ENCODE peak calls at places on chromosomes 5 and 9, in five cellular contexts. S is AG04450, J is GM06990, T is neural crest cell, Y is body of pancreas. U is an unnamed sample.
A peak's percentile ranks its signal among the peaks of the same experiment; 100 is the strongest.

GRCh38 chr5:139897982-139898381 is 102.4 kb downstream of the PSD2 start:
- DNase-seq in Y (no peak), S (no peak), J (no peak), T (no peak), U (no peak)

GRCh38 chr5:142246263-142246662 is 78.6 kb downstream of the SPRY4 start:
- DNase-seq in T (no peak), J (no peak), S (peak; percentile 20), Y (peak; percentile 27), U (no peak)

GRCh38 chr5:175202461-175203065 is 241.4 kb downstream of the DRD1 start:
- DNase-seq in S (no peak), J (no peak), T (no peak), Y (no peak), U (no peak)

GRCh38 chr5:107272954-107273353 is 397.8 kb downstream of the EFNA5 start:
- DNase-seq in J (no peak), Y (no peak), S (no peak), T (no peak), U (no peak)

GRCh38 chr9:106880081-106880480 is 17.1 kb downstream of the ZNF462 start:
- DNase-seq in J (no peak), Y (no peak), S (no peak), T (no peak), U (no peak)

GRCh38 chr9:92163276-92163675 is 48.1 kb upstream of the SPTLC1 start:
- DNase-seq in J (no peak), T (no peak), Y (no peak), S (no peak), U (no peak)

GRCh38 chr9:94568250-94568889 is 13.5 kb downstream of the PCAT7 start:
- DNase-seq in Y (no peak), T (no peak), J (no peak), S (no peak), U (no peak)

GRCh38 chr5:66814146-66814991 is 218.2 kb downstream of the MAST4 start:
- DNase-seq in Y (peak; percentile 42), J (peak; percentile 7), S (no peak), T (peak; percentile 29), U (peak; percentile 39)

GRCh38 chr5:134177197-134178171 is 734 bp upstream of the SKP1 start:
- DNase-seq in T (no peak), S (peak; percentile 48), J (peak; percentile 18), Y (peak; percentile 74), U (peak; percentile 45)

GRCh38 chr9:121658166-121658565 is 6.7 kb downstream of the DAB2IP start:
- DNase-seq in S (no peak), Y (no peak), T (no peak), J (no peak), U (no peak)

GRCh38 chr9:93126151-93126781 is 7.8 kb downstream of the NINJ1 start:
- DNase-seq in J (peak; percentile 6), S (no peak), T (no peak), Y (no peak), U (no peak)

GRCh38 chr5:35838370-35839042 is 18.2 kb upstream of the IL7R start:
- DNase-seq in T (no peak), S (no peak), Y (no peak), J (no peak), U (no peak)

GRCh38 chr5:134240421-134240962 is 14.6 kb upstream of the PPP2CA start:
- DNase-seq in J (no peak), S (peak; percentile 61), T (no peak), Y (peak; percentile 64), U (no peak)

GRCh38 chr9:111904889-111905288 is 8.3 kb downstream of the UGCG start:
- DNase-seq in S (no peak), Y (no peak), T (no peak), J (no peak), U (no peak)

GRCh38 chr9:126420643-126421564 is 94.3 kb downstream of the MVB12B start:
- DNase-seq in Y (no peak), T (no peak), S (no peak), J (no peak), U (no peak)

GRCh38 chr5:73552642-73553041 is 12.8 kb downstream of the ANKRA2 start:
- DNase-seq in S (no peak), J (no peak), Y (no peak), T (no peak), U (no peak)

GRCh38 chr5:43232943-43233833 is 41.2 kb downstream of the NIM1K start:
- DNase-seq in T (no peak), S (no peak), J (no peak), Y (no peak), U (no peak)

GRCh38 chr5:95822408-95823240 is at the start of gene GLRX:
- DNase-seq in S (peak; percentile 59), T (peak; percentile 38), J (peak; percentile 59), Y (peak; percentile 79), U (no peak)

GRCh38 chr9:5851445-5851844 is 18.5 kb upstream of the ERMP1 start:
- DNase-seq in T (no peak), Y (peak; percentile 16), J (peak; percentile 26), S (no peak), U (no peak)

GRCh38 chr5:38715671-38716070 is 130.1 kb upstream of the OSMR start:
- DNase-seq in T (peak; percentile 16), S (no peak), J (no peak), Y (no peak), U (no peak)

GRCh38 chr9:98231770-98232478 is 23.5 kb downstream of the TBC1D2 start:
- DNase-seq in Y (no peak), S (peak; percentile 55), T (no peak), J (no peak), U (no peak)

GRCh38 chr5:816176-816575 is 31.6 kb upstream of the ZDHHC11B start:
- DNase-seq in T (no peak), J (no peak), S (no peak), Y (no peak), U (no peak)

GRCh38 chr5:143544606-143545005 is 141.1 kb upstream of the NR3C1 start:
- DNase-seq in T (no peak), Y (no peak), J (no peak), S (no peak), U (no peak)

GRCh38 chr9:80775515-80775914 is 913.8 kb downstream of the TLE1 start:
- DNase-seq in S (no peak), T (no peak), J (no peak), Y (no peak), U (no peak)

GRCh38 chr5:170570492-170570891 is 66.7 kb downstream of the KCNIP1 start:
- DNase-seq in Y (peak; percentile 31), J (no peak), T (no peak), S (no peak), U (no peak)

DNA sequence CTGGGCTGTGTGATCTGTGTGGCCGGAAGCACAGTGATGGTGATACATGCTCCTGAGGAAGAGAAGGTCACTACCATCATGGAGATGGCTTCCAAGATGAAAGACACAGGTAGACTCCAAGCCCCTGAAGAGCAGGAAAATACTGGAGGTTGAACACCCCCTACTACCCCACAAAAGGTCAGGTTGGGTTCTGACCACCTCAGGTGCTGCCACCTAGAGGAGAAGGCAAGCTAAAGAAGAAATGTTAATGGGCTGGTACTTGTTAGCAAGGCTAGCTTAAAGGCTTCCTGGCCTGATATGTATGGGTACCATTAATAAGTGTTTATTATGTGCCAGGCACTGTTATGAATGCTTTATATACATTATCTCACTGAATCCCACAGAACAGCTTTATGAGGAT is 11.7 kb downstream of the NIPAL4 start:
- DNase-seq in T (peak; percentile 16), S (no peak), Y (no peak), J (no peak), U (no peak)
- TF ChIP-seq CTCF in T (peak; percentile 65), S (peak; percentile 68), Y (peak; percentile 12), J (peak; percentile 63), U (peak; percentile 44)

GRCh38 chr5:9099681-9100080 is 446.2 kb downstream of the SEMA5A start:
- DNase-seq in S (no peak), Y (no peak), T (no peak), J (no peak), U (no peak)
- TF ChIP-seq CTCF in S (no peak), Y (no peak), T (no peak), J (peak; percentile 28), U (no peak)

DNA sequence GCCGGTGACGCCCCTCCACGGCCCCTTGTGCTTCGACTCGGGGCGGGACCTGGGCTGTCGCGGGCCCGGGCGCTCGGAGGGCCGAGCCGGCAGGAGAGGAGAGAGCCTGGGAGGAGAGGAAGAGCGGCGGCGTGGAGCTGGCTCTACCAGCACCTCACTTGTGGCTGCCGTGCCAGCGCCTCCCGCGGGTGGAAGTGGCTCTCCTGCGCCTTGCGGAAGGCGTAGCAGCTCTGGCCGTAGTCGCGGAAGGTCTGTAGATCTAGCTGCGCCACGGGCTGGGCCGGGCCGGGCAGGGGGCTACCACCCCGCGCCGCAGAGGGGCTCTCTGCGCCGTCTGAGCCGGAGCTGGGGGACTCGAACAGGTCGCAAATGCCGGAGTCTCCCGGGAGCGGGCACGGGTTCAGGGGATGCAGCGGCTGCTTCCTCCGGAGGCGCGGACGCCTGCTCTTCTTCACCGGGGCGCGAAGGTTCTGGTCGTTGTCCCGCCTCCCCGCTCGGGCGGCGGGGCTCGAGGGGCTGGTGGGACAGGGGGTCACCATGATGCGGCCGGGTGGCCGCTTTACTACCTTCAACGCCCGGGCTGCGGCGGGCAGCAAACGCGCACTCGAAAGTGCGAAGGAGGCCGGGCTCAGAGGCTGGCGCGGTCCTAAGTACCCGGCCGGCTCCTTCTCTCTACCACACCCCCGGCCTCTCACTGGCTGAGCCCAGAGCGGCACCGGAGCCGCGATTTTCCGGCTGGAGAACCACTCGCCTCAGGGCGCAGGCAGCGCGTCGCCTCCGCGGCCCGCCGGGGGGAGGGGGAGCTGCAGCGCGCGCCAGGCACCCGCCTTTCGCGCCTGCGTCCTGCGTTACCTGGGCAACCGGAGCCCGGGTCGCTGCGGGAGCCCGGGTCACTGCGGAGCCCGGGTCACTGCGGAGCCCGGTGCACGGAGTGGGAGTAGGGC is at the start of gene CCNO:
- DNase-seq in T (peak; percentile 68), Y (peak; percentile 91), J (peak; percentile 64), S (no peak), U (peak; percentile 71)
- TF ChIP-seq CTCF in T (peak; percentile 38), Y (peak; percentile 2), J (no peak), S (no peak), U (no peak)

GRCh38 chr9:128636024-128636390 is 20.6 kb downstream of the DYNC2I2 start:
- DNase-seq in S (no peak), J (no peak), T (no peak), Y (peak; percentile 90), U (no peak)

GRCh38 chr9:128634111-128634510 is 22.5 kb downstream of the DYNC2I2 start:
- DNase-seq in Y (no peak), S (no peak), J (no peak), T (no peak), U (no peak)

GRCh38 chr9:128636556-128637530 is 19.8 kb downstream of the DYNC2I2 start:
- DNase-seq in T (no peak), S (no peak), Y (peak; percentile 51), J (no peak), U (no peak)

GRCh38 chr9:128634651-128635262 is 21.9 kb downstream of the DYNC2I2 start:
- DNase-seq in S (no peak), J (no peak), Y (no peak), T (no peak), U (no peak)

DNA sequence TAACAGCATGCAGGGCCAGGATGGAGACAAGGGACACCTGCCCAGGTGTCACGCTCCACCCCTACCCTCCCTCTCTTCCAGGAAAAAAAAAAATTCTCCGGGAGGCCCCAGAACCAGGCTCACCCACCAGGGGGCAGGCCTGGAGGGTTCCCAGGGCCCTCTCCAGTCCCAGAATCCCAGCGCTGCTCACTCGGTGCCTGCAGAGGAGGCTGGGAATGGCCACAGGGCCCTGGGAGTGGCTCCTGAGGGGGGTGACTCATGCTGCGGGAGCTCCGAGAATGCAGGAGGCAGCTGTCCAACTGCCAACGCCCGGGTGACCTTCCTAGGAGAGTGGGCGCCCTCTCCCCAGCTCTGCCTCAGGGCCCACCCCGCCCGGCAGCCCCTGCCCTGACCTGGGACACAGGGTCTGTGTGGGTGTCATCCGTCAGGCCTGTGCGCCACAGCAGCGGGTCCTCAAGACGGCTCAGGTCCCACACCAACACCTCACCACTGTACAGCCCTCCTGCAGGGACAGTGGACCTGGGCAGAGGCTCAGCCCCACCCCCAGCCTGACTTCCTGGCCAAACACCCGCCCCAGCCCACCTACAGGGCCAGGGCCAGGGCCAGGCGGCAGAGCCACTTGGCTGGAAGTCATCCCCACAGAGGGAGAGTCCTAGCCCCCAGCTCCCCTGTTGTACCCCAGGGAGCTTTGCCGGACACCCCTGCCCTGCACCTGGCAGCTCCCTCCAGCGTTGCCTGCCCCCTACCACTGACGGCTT is 21.2 kb downstream of the DYNC2I2 start:
- DNase-seq in T (peak; percentile 45), Y (peak; percentile 96), J (no peak), S (peak; percentile 89), U (peak; percentile 80)
- TF ChIP-seq CTCF in T (peak; percentile 86), Y (peak; percentile 95), J (peak; percentile 40), S (peak; percentile 88), U (peak; percentile 82)